ENCODE peak calls at places on chromosomes 1 and 21, in eight cellular contexts. X is mucosa of descending colon; T is lower leg skin; I is NCI-H1694 treated with DMSO at 0.1 percent for 48 hours; P is ecto neural progenitor cell; H is stimulated activated CD4-positive, alpha-beta T cell treated with anti-CD3 and anti-CD28 coated beads, Interleukin-15, amount 100 ng/mL, for 1 hour; R is astrocyte of the cerebellum; F is ELR. N is an unnamed sample.

GRCh38 chr1:66353207-66353606 is 180.7 kb upstream of the SGIP1 start:
- DNase-seq in F (no peak), H (no peak), P (peak), I (no peak), T (no peak), R (no peak), X (no peak), N (no peak)

GRCh38 chr1:197620660-197621273 is 154.5 kb downstream of the DENND1B start:
- DNase-seq in F (no peak), R (no peak), H (no peak), X (no peak), T (no peak), P (no peak), I (no peak), N (no peak)

GRCh38 chr1:155379877-155380192 is 59.1 kb downstream of the RUSC1 start:
- DNase-seq in I (no peak), T (no peak), P (no peak), H (no peak), X (no peak), F (no peak), R (no peak), N (no peak)

GRCh38 chr21:35528109-35529042 is 479.3 kb upstream of the RUNX1 start:
- DNase-seq in R (no peak), P (no peak), F (peak), T (no peak), H (peak), I (no peak), X (peak), N (no peak)

GRCh38 chr21:41247561-41247968 is 69.0 kb upstream of the FAM3B start:
- DNase-seq in I (no peak), F (no peak), T (no peak), X (no peak), H (no peak), R (peak), P (no peak), N (no peak)

GRCh38 chr1:918353-918752 is 5.4 kb upstream of the SAMD11 start:
- DNase-seq in I (no peak), R (no peak), F (no peak), X (peak), H (no peak), T (no peak), P (no peak), N (no peak)

GRCh38 chr1:84603223-84603622 is 29.0 kb upstream of the CTBS start:
- DNase-seq in R (no peak), T (no peak), H (no peak), I (no peak), X (no peak), F (peak), P (no peak), N (peak)

GRCh38 chr1:100736324-100736723 is 16.8 kb downstream of the VCAM1 start:
- DNase-seq in P (no peak), X (no peak), H (no peak), F (peak), I (no peak), T (no peak), R (peak), N (no peak)

GRCh38 chr1:22471078-22471477 is 19.4 kb downstream of the ZBTB40 start:
- DNase-seq in X (no peak), F (no peak), R (no peak), H (no peak), P (no peak), I (no peak), T (no peak), N (no peak)

GRCh38 chr21:36005018-36005417 is 55.3 kb downstream of the SETD4 start:
- DNase-seq in X (peak), P (no peak), R (no peak), T (no peak), I (no peak), F (peak), H (no peak), N (peak)

GRCh38 chr1:154999651-155000474 is 2.7 kb upstream of the ZBTB7B start:
- DNase-seq in I (peak), X (peak), R (no peak), P (peak), H (no peak), F (no peak), T (no peak), N (no peak)

GRCh38 chr1:3322440-3323020 is 131.9 kb upstream of the ARHGEF16 start:
- DNase-seq in T (no peak), P (no peak), I (no peak), X (no peak), R (no peak), H (no peak), F (no peak), N (no peak)

GRCh38 chr1:171715813-171716251 is 26.0 kb downstream of the VAMP4 start:
- DNase-seq in T (no peak), P (no peak), H (no peak), X (no peak), R (no peak), F (peak), I (peak), N (no peak)

GRCh38 chr1:180643693-180644092 is 11.9 kb downstream of the XPR1 start:
- DNase-seq in R (peak), X (no peak), T (no peak), H (no peak), I (peak), P (no peak), F (peak), N (peak)

GRCh38 chr1:179126338-179127060 is 44.6 kb downstream of the TOR3A start:
- DNase-seq in P (no peak), X (no peak), H (no peak), F (no peak), T (no peak), I (no peak), R (peak), N (peak)

GRCh38 chr1:19179597-19180271 is 30.3 kb downstream of the UBR4 start:
- DNase-seq in R (peak), X (no peak), T (no peak), H (no peak), F (peak), I (no peak), P (no peak), N (no peak)

GRCh38 chr1:234781241-234782056 is 171.5 kb upstream of the IRF2BP2 start:
- DNase-seq in H (no peak), R (no peak), X (no peak), T (no peak), F (no peak), P (peak), I (no peak), N (no peak)

GRCh38 chr1:183195146-183195571 is 9.1 kb downstream of the LAMC2 start:
- DNase-seq in H (no peak), I (no peak), T (no peak), F (peak), P (no peak), R (no peak), X (no peak), N (peak)

GRCh38 chr1:167795810-167796740 is 74.3 kb downstream of the MPZL1 start:
- DNase-seq in X (no peak), T (no peak), F (peak), I (no peak), H (no peak), R (peak), P (no peak), N (no peak)

GRCh38 chr1:3327936-3328590 is 126.4 kb upstream of the ARHGEF16 start:
- DNase-seq in H (no peak), P (no peak), F (no peak), R (no peak), I (no peak), T (no peak), X (no peak), N (no peak)

GRCh38 chr1:171909711-171910110 is 68.4 kb downstream of the DNM3 start:
- DNase-seq in F (no peak), H (no peak), X (no peak), T (no peak), I (no peak), R (peak), P (no peak), N (no peak)

GRCh38 chr1:226223157-226223785 is at the start of gene MIXL1:
- DNase-seq in F (no peak), I (no peak), T (no peak), R (no peak), P (peak), H (no peak), X (no peak), N (no peak)

GRCh38 chr21:42084079-42084478 is 13.0 kb downstream of the UMODL1 start:
- DNase-seq in I (no peak), T (no peak), F (no peak), H (no peak), P (no peak), R (no peak), X (no peak), N (no peak)

GRCh38 chr1:31101147-31101502 is 35.6 kb upstream of the PUM1 start:
- DNase-seq in F (peak), X (no peak), H (no peak), R (peak), T (no peak), P (no peak), I (no peak), N (peak)

GRCh38 chr1:31426249-31426922 is 13.4 kb downstream of the SERINC2 start:
- DNase-seq in X (peak), P (no peak), I (no peak), H (no peak), R (no peak), F (no peak), T (no peak), N (no peak)

GRCh38 chr1:224500802-224501201 is 66.2 kb upstream of the WDR26 start:
- DNase-seq in H (no peak), R (no peak), P (no peak), X (no peak), I (peak), F (no peak), T (no peak), N (no peak)

GRCh38 chr1:43617668-43618067 is 32.3 kb upstream of the KDM4A start:
- DNase-seq in T (no peak), P (no peak), I (no peak), F (no peak), X (no peak), H (no peak), R (no peak), N (no peak)

GRCh38 chr1:117753652-117754051 is 147.8 kb downstream of the TENT5C start:
- DNase-seq in F (peak), T (no peak), P (no peak), X (no peak), I (no peak), H (no peak), R (no peak), N (no peak)